ENCODE peak calls at places on chromosomes 1 and 21, in seven cellular contexts. J, Y, L, V, S, Q and Z are unnamed samples.

GRCh38 chr1:41698916-41699860 is 214.7 kb upstream of the EDN2 start:
- DNase-seq in J (no peak), Y (no peak), L (no peak), V (peak), S (no peak), Q (peak), Z (no peak)

GRCh38 chr1:21635138-21635535 is 34.0 kb downstream of the RAP1GAP start:
- DNase-seq in J (no peak), Y (no peak), L (no peak), V (no peak), S (no peak), Q (no peak), Z (no peak)

GRCh38 chr1:38436749-38437148 is 390.2 kb upstream of the POU3F1 start:
- DNase-seq in J (no peak), Y (no peak), L (no peak), V (no peak), S (no peak), Q (no peak), Z (no peak)

GRCh38 chr1:88773540-88774150 is 89.6 kb downstream of the PKN2 start:
- DNase-seq in J (no peak), Y (no peak), L (no peak), V (no peak), S (no peak), Q (no peak), Z (no peak)

GRCh38 chr1:25576459-25577150 is 33.2 kb downstream of the LDLRAP1 start:
- DNase-seq in J (no peak), Y (no peak), L (no peak), V (no peak), S (no peak), Q (no peak), Z (no peak)

GRCh38 chr1:29166291-29166878 is 15.3 kb downstream of the SRSF4 start:
- DNase-seq in J (no peak), Y (no peak), L (no peak), V (no peak), S (no peak), Q (no peak), Z (no peak)

GRCh38 chr1:118993712-118994049 is 5.5 kb upstream of the TBX15 start:
- DNase-seq in J (no peak), Y (no peak), L (no peak), V (no peak), S (no peak), Q (no peak), Z (no peak)

GRCh38 chr21:37496972-37497371 is 130.4 kb downstream of the DYRK1A start:
- DNase-seq in J (no peak), Y (no peak), L (no peak), V (no peak), S (no peak), Q (no peak), Z (no peak)

GRCh38 chr1:6418668-6419396 is 887 bp downstream of the HES2 start:
- DNase-seq in J (no peak), Y (no peak), L (no peak), V (no peak), S (no peak), Q (no peak), Z (no peak)

GRCh38 chr1:182069028-182069466 is 7.5 kb upstream of the ZNF648 start:
- DNase-seq in J (no peak), Y (peak), L (no peak), V (peak), S (peak), Q (peak), Z (no peak)